ENCODE peak calls at places on chromosomes 7 and 10, in seven cellular contexts. One of them, this sample, is unnamed.

GRCh38 chr7:30750574-30751256 is 1.2 kb upstream of the INMT start:
- DNase-seq in CD8-positive, alpha-beta T cell: no peak
- DNase-seq in breast epithelium: no peak
- DNase-seq in SJSA1: peak
- DNase-seq in PC-3: no peak
- DNase-seq in prostate gland: peak
- DNase-seq in gastrocnemius medialis: peak
- DNase-seq in this sample: no peak

GRCh38 chr10:102775973-102776669 is 32.4 kb downstream of the WBP1L start:
- DNase-seq in CD8-positive, alpha-beta T cell: peak
- DNase-seq in breast epithelium: no peak
- DNase-seq in SJSA1: peak
- DNase-seq in PC-3: no peak
- DNase-seq in prostate gland: peak
- DNase-seq in gastrocnemius medialis: peak
- DNase-seq in this sample: peak

GRCh38 chr7:100176096-100176835 is 915 bp downstream of the GPC2 start:
- DNase-seq in CD8-positive, alpha-beta T cell: no peak
- DNase-seq in breast epithelium: no peak
- DNase-seq in SJSA1: no peak
- DNase-seq in PC-3: no peak
- DNase-seq in prostate gland: no peak
- DNase-seq in gastrocnemius medialis: no peak
- DNase-seq in this sample: no peak

GRCh38 chr10:11430421-11431275 is 180.8 kb downstream of the USP6NL start:
- DNase-seq in CD8-positive, alpha-beta T cell: no peak
- DNase-seq in breast epithelium: no peak
- DNase-seq in SJSA1: no peak
- DNase-seq in PC-3: no peak
- DNase-seq in prostate gland: peak
- DNase-seq in gastrocnemius medialis: no peak
- DNase-seq in this sample: no peak

GRCh38 chr7:98472391-98473002 is 71.6 kb upstream of the BAIAP2L1 start:
- DNase-seq in CD8-positive, alpha-beta T cell: no peak
- DNase-seq in breast epithelium: no peak
- DNase-seq in SJSA1: no peak
- DNase-seq in PC-3: no peak
- DNase-seq in prostate gland: no peak
- DNase-seq in gastrocnemius medialis: no peak
- DNase-seq in this sample: no peak

GRCh38 chr10:55410415-55410885 is 609.4 kb upstream of the PCDH15 start:
- DNase-seq in CD8-positive, alpha-beta T cell: no peak
- DNase-seq in breast epithelium: peak
- DNase-seq in SJSA1: no peak
- DNase-seq in PC-3: peak
- DNase-seq in prostate gland: peak
- DNase-seq in gastrocnemius medialis: peak
- DNase-seq in this sample: no peak

GRCh38 chr10:62613429-62613828 is 191.1 kb upstream of the ADO start:
- DNase-seq in CD8-positive, alpha-beta T cell: no peak
- DNase-seq in breast epithelium: no peak
- DNase-seq in SJSA1: no peak
- DNase-seq in PC-3: peak
- DNase-seq in prostate gland: no peak
- DNase-seq in gastrocnemius medialis: no peak
- DNase-seq in this sample: no peak

GRCh38 chr7:582931-583330 is 63.3 kb upstream of the PDGFA start:
- DNase-seq in CD8-positive, alpha-beta T cell: no peak
- DNase-seq in breast epithelium: no peak
- DNase-seq in SJSA1: no peak
- DNase-seq in PC-3: no peak
- DNase-seq in prostate gland: no peak
- DNase-seq in gastrocnemius medialis: no peak
- DNase-seq in this sample: no peak

GRCh38 chr10:81863771-81864170 is 11.2 kb upstream of the NRG3 start:
- DNase-seq in CD8-positive, alpha-beta T cell: no peak
- DNase-seq in breast epithelium: no peak
- DNase-seq in SJSA1: no peak
- DNase-seq in PC-3: no peak
- DNase-seq in prostate gland: no peak
- DNase-seq in gastrocnemius medialis: no peak
- DNase-seq in this sample: no peak

GRCh38 chr10:72588266-72588665 is 37.6 kb downstream of the MICU1 start:
- DNase-seq in CD8-positive, alpha-beta T cell: no peak
- DNase-seq in breast epithelium: no peak
- DNase-seq in SJSA1: no peak
- DNase-seq in PC-3: no peak
- DNase-seq in prostate gland: no peak
- DNase-seq in gastrocnemius medialis: no peak
- DNase-seq in this sample: no peak

GRCh38 chr10:95350830-95351228 is 60.0 kb upstream of the PDLIM1 start:
- DNase-seq in CD8-positive, alpha-beta T cell: no peak
- DNase-seq in breast epithelium: no peak
- DNase-seq in SJSA1: no peak
- DNase-seq in PC-3: no peak
- DNase-seq in prostate gland: peak
- DNase-seq in gastrocnemius medialis: no peak
- DNase-seq in this sample: no peak

GRCh38 chr10:96124230-96125141 is 5.6 kb upstream of the ZNF518A start:
- DNase-seq in CD8-positive, alpha-beta T cell: no peak
- DNase-seq in breast epithelium: no peak
- DNase-seq in SJSA1: peak
- DNase-seq in PC-3: no peak
- DNase-seq in prostate gland: no peak
- DNase-seq in gastrocnemius medialis: no peak
- DNase-seq in this sample: peak

GRCh38 chr7:52726986-52727385 is 308.4 kb upstream of the POM121L12 start:
- DNase-seq in CD8-positive, alpha-beta T cell: no peak
- DNase-seq in breast epithelium: no peak
- DNase-seq in SJSA1: no peak
- DNase-seq in PC-3: no peak
- DNase-seq in prostate gland: no peak
- DNase-seq in gastrocnemius medialis: no peak
- DNase-seq in this sample: no peak

GRCh38 chr10:80168679-80169380 is 36.3 kb downstream of the PLAC9 start:
- DNase-seq in CD8-positive, alpha-beta T cell: no peak
- DNase-seq in breast epithelium: no peak
- DNase-seq in SJSA1: no peak
- DNase-seq in PC-3: peak
- DNase-seq in prostate gland: no peak
- DNase-seq in gastrocnemius medialis: no peak
- DNase-seq in this sample: no peak

GRCh38 chr7:21898265-21898930 is 47.3 kb downstream of the CDCA7L start:
- DNase-seq in CD8-positive, alpha-beta T cell: no peak
- DNase-seq in breast epithelium: no peak
- DNase-seq in SJSA1: no peak
- DNase-seq in PC-3: no peak
- DNase-seq in prostate gland: no peak
- DNase-seq in gastrocnemius medialis: no peak
- DNase-seq in this sample: peak

GRCh38 chr10:113142601-113143000 is 192.6 kb downstream of the TCF7L2 start:
- DNase-seq in CD8-positive, alpha-beta T cell: no peak
- DNase-seq in breast epithelium: no peak
- DNase-seq in SJSA1: no peak
- DNase-seq in PC-3: peak
- DNase-seq in prostate gland: no peak
- DNase-seq in gastrocnemius medialis: no peak
- DNase-seq in this sample: no peak

GRCh38 chr10:51892313-51892712 is 192.9 kb upstream of the CSTF2T start:
- DNase-seq in CD8-positive, alpha-beta T cell: no peak
- DNase-seq in breast epithelium: no peak
- DNase-seq in SJSA1: no peak
- DNase-seq in PC-3: no peak
- DNase-seq in prostate gland: no peak
- DNase-seq in gastrocnemius medialis: no peak
- DNase-seq in this sample: no peak

GRCh38 chr7:46583606-46584005 is 662.5 kb upstream of the IGFBP3 start:
- DNase-seq in CD8-positive, alpha-beta T cell: no peak
- DNase-seq in breast epithelium: no peak
- DNase-seq in SJSA1: no peak
- DNase-seq in PC-3: peak
- DNase-seq in prostate gland: no peak
- DNase-seq in gastrocnemius medialis: peak
- DNase-seq in this sample: no peak

GRCh38 chr10:239109-239508 is 103.9 kb downstream of the ZMYND11 start:
- DNase-seq in CD8-positive, alpha-beta T cell: no peak
- DNase-seq in breast epithelium: no peak
- DNase-seq in SJSA1: no peak
- DNase-seq in PC-3: peak
- DNase-seq in prostate gland: no peak
- DNase-seq in gastrocnemius medialis: no peak
- DNase-seq in this sample: no peak

GRCh38 chr10:32210306-32211045 is 136.5 kb downstream of the EPC1 start:
- DNase-seq in CD8-positive, alpha-beta T cell: no peak
- DNase-seq in breast epithelium: no peak
- DNase-seq in SJSA1: peak
- DNase-seq in PC-3: peak
- DNase-seq in prostate gland: no peak
- DNase-seq in gastrocnemius medialis: no peak
- DNase-seq in this sample: peak

GRCh38 chr7:139726485-139726869 is 51.3 kb downstream of the HIPK2 start:
- DNase-seq in CD8-positive, alpha-beta T cell: no peak
- DNase-seq in breast epithelium: no peak
- DNase-seq in SJSA1: no peak
- DNase-seq in PC-3: no peak
- DNase-seq in prostate gland: no peak
- DNase-seq in gastrocnemius medialis: no peak
- DNase-seq in this sample: no peak

GRCh38 chr7:34463830-34464229 is 194.2 kb upstream of the NPSR1 start:
- DNase-seq in CD8-positive, alpha-beta T cell: no peak
- DNase-seq in breast epithelium: no peak
- DNase-seq in SJSA1: no peak
- DNase-seq in PC-3: peak
- DNase-seq in prostate gland: no peak
- DNase-seq in gastrocnemius medialis: no peak
- DNase-seq in this sample: no peak

GRCh38 chr7:93178213-93178612 is 30.0 kb upstream of the SAMD9L start:
- DNase-seq in CD8-positive, alpha-beta T cell: no peak
- DNase-seq in breast epithelium: no peak
- DNase-seq in SJSA1: no peak
- DNase-seq in PC-3: peak
- DNase-seq in prostate gland: no peak
- DNase-seq in gastrocnemius medialis: no peak
- DNase-seq in this sample: no peak

GRCh38 chr10:72086466-72087391 is 1.6 kb downstream of the SPOCK2 start:
- DNase-seq in CD8-positive, alpha-beta T cell: peak
- DNase-seq in breast epithelium: no peak
- DNase-seq in SJSA1: no peak
- DNase-seq in PC-3: no peak
- DNase-seq in prostate gland: no peak
- DNase-seq in gastrocnemius medialis: no peak
- DNase-seq in this sample: no peak

DNA sequence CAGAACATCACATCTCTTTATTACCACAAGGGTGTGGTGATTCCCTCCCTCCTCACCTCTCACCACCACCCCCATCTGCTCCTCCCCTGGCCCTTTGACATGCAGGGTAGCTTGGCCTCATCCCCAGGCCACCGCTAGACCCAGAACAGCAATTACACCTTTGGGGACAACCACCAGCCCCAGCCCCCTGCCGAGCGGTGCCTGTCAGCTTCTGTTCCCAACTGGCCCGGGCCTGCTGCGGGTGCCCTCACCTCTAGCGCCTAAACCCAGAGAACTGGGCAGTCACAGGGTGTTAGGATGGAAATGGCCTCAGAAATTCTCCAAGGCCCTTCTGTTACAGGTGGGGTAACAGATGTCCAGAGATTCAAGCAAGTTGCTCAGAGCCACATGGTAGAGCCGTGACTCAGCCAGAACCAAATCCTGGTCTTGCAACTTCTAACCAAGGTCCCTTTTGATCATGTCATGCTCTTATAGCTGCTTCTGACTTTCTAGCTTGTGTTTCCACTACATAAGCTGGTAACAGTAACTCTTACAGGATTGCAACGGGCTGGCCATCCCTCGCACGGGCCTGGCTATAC is 78.0 kb downstream of the PRKAG2 start:
- DNase-seq in CD8-positive, alpha-beta T cell: no peak
- DNase-seq in breast epithelium: no peak
- DNase-seq in SJSA1: no peak
- DNase-seq in PC-3: no peak
- DNase-seq in prostate gland: no peak
- DNase-seq in gastrocnemius medialis: no peak
- DNase-seq in this sample: no peak
- H3K4me3 ChIP-seq in CD8-positive, alpha-beta T cell: no peak
- H3K4me3 ChIP-seq in breast epithelium: no peak
- H3K4me3 ChIP-seq in SJSA1: no peak
- H3K4me3 ChIP-seq in PC-3: no peak
- H3K4me3 ChIP-seq in prostate gland: no peak
- H3K4me3 ChIP-seq in gastrocnemius medialis: no peak
- H3K4me3 ChIP-seq in this sample: no peak

DNA sequence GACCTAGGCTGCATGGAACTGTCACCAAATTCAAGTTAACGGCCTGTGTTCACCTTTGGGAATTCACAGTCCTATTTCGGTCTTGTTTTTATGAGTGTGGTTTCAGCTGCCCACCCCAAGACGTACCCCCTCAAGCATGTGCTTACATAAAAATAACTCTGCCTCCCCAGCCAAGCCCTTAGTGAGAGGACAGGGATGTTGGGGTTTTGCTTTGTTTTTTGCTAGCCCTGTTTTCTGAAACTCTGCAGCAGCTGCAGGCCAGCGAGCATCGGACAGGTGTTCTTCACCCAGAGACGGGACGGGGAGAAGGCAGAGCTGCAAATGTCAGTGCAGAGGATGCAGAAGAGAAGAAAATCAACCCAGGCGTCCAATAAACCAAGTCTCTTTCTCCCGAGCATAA is 13.5 kb downstream of the CHST15 start:
- DNase-seq in CD8-positive, alpha-beta T cell: no peak
- DNase-seq in breast epithelium: no peak
- DNase-seq in SJSA1: no peak
- DNase-seq in PC-3: no peak
- DNase-seq in prostate gland: no peak
- DNase-seq in gastrocnemius medialis: no peak
- DNase-seq in this sample: no peak
- H3K4me3 ChIP-seq in CD8-positive, alpha-beta T cell: no peak
- H3K4me3 ChIP-seq in breast epithelium: no peak
- H3K4me3 ChIP-seq in SJSA1: no peak
- H3K4me3 ChIP-seq in PC-3: no peak
- H3K4me3 ChIP-seq in prostate gland: no peak
- H3K4me3 ChIP-seq in gastrocnemius medialis: no peak
- H3K4me3 ChIP-seq in this sample: no peak

GRCh38 chr10:131231323-131231964 is 80.1 kb downstream of the TCERG1L start:
- DNase-seq in CD8-positive, alpha-beta T cell: no peak
- DNase-seq in breast epithelium: no peak
- DNase-seq in SJSA1: no peak
- DNase-seq in PC-3: no peak
- DNase-seq in prostate gland: no peak
- DNase-seq in gastrocnemius medialis: no peak
- DNase-seq in this sample: no peak
- H3K4me3 ChIP-seq in CD8-positive, alpha-beta T cell: no peak
- H3K4me3 ChIP-seq in breast epithelium: no peak
- H3K4me3 ChIP-seq in SJSA1: no peak
- H3K4me3 ChIP-seq in PC-3: no peak
- H3K4me3 ChIP-seq in prostate gland: no peak
- H3K4me3 ChIP-seq in gastrocnemius medialis: no peak
- H3K4me3 ChIP-seq in this sample: no peak

DNA sequence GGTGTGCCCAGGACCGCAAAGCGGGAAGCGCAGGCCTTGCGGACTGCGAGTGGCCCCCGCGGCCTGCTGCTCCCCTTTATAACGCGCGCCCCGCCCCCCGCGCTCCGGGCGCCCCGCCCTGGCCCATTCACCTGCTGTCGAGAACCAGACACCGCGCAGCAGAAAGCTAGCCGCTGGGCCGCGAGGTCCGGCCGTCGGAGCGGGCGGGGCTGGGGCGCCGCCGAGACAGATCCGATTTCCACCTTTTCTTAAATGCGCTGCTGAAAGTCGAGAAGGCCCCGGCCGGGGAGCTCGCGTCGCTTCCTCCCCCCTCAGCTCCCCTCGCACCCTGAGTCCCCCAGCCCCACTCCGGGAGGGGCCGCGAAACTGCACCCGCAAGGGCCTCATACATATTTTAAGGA is 170.3 kb downstream of the NRF1 start:
- DNase-seq in CD8-positive, alpha-beta T cell: no peak
- DNase-seq in breast epithelium: no peak
- DNase-seq in SJSA1: no peak
- DNase-seq in PC-3: no peak
- DNase-seq in prostate gland: no peak
- DNase-seq in gastrocnemius medialis: no peak
- DNase-seq in this sample: no peak
- H3K4me3 ChIP-seq in CD8-positive, alpha-beta T cell: peak
- H3K4me3 ChIP-seq in breast epithelium: no peak
- H3K4me3 ChIP-seq in SJSA1: no peak
- H3K4me3 ChIP-seq in PC-3: no peak
- H3K4me3 ChIP-seq in prostate gland: peak
- H3K4me3 ChIP-seq in gastrocnemius medialis: peak
- H3K4me3 ChIP-seq in this sample: no peak